ENCODE peak calls at places on chromosomes 11 and 22, in four cellular contexts. A is neural progenitor cell; X is IMR-90; G is CD8-positive, alpha-beta memory T cell. I is an unnamed sample. For H3K4me1, the result is how much of the 10 kb centered on the place peaks cover.

GRCh38 chr11:63738720-63739360 is 29.7 kb downstream of the ZFTA start:
- DNase-seq in G (peak), X (peak), A (peak), I (peak)

GRCh38 chr11:75313457-75314272 is 37.8 kb downstream of the ARRB1 start:
- DNase-seq in X (peak), G (no peak), A (peak), I (peak)

GRCh38 chr11:75474878-75475766 is 42.1 kb upstream of the KLHL35 start:
- DNase-seq in A (peak), G (peak), X (peak), I (peak)

GRCh38 chr11:2783536-2784082 is 83.8 kb upstream of the KCNQ1OT1 start:
- DNase-seq in G (no peak), X (peak), A (no peak), I (no peak)

GRCh38 chr11:64127267-64128072 is 38.4 kb downstream of the MACROD1 start:
- DNase-seq in X (no peak), G (no peak), A (no peak), I (no peak)

GRCh38 chr22:29320546-29320945 is 5.0 kb upstream of the RASL10A start:
- DNase-seq in A (no peak), X (no peak), G (no peak), I (no peak)

GRCh38 chr22:28829358-28830181 is 29.2 kb upstream of the XBP1 start:
- DNase-seq in X (peak), A (peak), G (peak), I (peak)

GRCh38 chr11:33952805-33953204 is 60.9 kb upstream of the LMO2 start:
- DNase-seq in A (no peak), X (no peak), G (no peak), I (no peak)

GRCh38 chr11:31957674-31958073 is 133.2 kb upstream of the RCN1 start:
- DNase-seq in G (no peak), A (peak), X (no peak), I (no peak)

GRCh38 chr11:126588630-126589491 is 233.4 kb downstream of the ST3GAL4 start:
- DNase-seq in X (no peak), G (no peak), A (no peak), I (no peak)

GRCh38 chr22:18085188-18085587 is 7.4 kb downstream of the PEX26 start:
- DNase-seq in A (no peak), G (no peak), X (peak), I (no peak)

GRCh38 chr11:101553891-101554292 is 29.9 kb downstream of the TRPC6 start:
- DNase-seq in A (no peak), X (peak), G (no peak), I (no peak)

GRCh38 chr11:44595964-44596381 is 30.5 kb downstream of the CD82 start:
- DNase-seq in A (no peak), G (no peak), X (no peak), I (peak)

GRCh38 chr11:45803981-45804805 is 756 bp upstream of the SLC35C1 start:
- DNase-seq in X (peak), A (peak), G (peak), I (peak)

GRCh38 chr11:8087756-8088155 is 6.7 kb downstream of the TUB start:
- DNase-seq in A (no peak), X (no peak), G (no peak), I (no peak)

GRCh38 chr11:5367461-5368074 is 16.0 kb upstream of the OR51M1 start:
- DNase-seq in G (no peak), A (no peak), X (peak), I (no peak)

GRCh38 chr22:47206819-47207218 is 444.4 kb downstream of the TBC1D22A start:
- DNase-seq in X (no peak), A (no peak), G (no peak), I (no peak)

GRCh38 chr22:17412232-17412631 is 43.0 kb downstream of the CECR2 start:
- DNase-seq in X (no peak), G (no peak), A (peak), I (no peak)

GRCh38 chr11:118622376-118623290 is 15.2 kb downstream of the PHLDB1 start:
- DNase-seq in G (no peak), A (peak), X (peak), I (peak)

DNA sequence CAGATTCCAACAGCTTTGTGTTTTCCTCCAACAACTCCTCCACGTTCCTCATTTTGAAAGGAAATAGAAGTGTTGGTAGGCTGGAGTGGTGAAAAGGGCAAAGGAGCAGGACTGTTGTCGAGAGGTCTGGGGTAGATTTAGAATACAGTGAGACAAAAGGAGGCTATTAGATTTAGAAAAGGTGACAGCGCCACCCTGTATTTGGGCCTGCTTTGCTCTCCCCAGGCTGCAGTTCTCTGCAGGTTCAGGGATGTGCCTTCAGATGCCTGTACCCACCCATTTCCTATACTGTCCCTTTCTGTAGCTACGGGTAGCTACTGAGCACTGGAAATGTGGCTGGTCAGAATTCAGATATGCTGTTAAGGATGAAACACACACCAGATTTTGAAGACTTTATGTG is 20.8 kb downstream of the MMP13 start:
- DNase-seq in G (no peak), A (no peak), X (no peak), I (no peak)
- H3K4me1 ChIP-seq in G (under half), A (under half), X (under half), I (under half)

GRCh38 chr22:37639771-37640590 is 512 bp downstream of the SH3BP1 start:
- DNase-seq in G (peak), A (peak), X (no peak), I (no peak)

GRCh38 chr22:37641251-37641949 is 1.9 kb downstream of the SH3BP1 start:
- DNase-seq in G (no peak), X (no peak), A (no peak), I (no peak)

GRCh38 chr22:37638351-37639069 is 959 bp upstream of the SH3BP1 start:
- DNase-seq in X (no peak), G (peak), A (no peak), I (no peak)

GRCh38 chr22:37639070-37639760 is at the start of gene SH3BP1:
- DNase-seq in A (peak), G (peak), X (no peak), I (peak)

DNA sequence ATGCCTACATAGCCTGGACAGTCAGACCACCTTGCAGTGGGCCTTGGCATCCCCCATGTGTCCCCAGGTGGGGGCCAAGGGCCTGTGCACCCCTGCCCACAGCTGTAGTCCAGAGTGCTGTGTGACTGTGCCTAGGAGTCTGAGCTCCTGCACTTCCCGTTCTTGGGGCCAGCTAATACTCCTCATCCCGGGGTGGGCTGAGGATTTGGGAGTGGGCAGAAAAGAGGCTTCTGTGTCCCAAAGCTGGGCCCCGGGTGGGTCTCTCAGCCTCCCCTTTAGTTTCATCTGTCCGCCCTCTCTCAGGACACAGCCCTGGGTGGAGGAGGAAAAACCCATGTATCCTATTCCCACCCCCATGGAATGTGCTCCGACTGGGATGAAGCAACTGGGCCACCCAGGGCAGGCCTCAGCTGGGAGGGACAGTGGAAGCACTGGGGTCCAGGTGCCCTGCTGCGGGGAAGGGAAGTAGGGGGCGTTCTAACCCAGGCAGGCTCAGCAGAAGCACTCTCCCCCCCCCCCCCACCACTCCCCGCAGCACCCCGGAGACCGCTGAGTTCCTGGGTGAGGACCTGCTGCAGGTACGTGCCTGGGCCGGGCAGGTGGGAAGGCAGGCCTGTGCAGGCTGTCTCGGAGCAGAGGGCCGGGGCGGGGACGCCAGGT is 1.3 kb downstream of the SH3BP1 start:
- DNase-seq in G (peak), X (no peak), A (no peak), I (no peak)
- H3K4me1 ChIP-seq in G (half or more), X (under half), A (under half), I (under half)

GRCh38 chr22:36384766-36385400 is 2.9 kb downstream of the MYH9 start:
- DNase-seq in G (peak), X (no peak), A (peak), I (no peak)

GRCh38 chr22:36385491-36386350 is 2.0 kb downstream of the MYH9 start:
- DNase-seq in A (peak), X (no peak), G (peak), I (peak)

GRCh38 chr22:36381513-36382079 is 6.2 kb downstream of the MYH9 start:
- DNase-seq in G (peak), A (no peak), X (peak), I (no peak)

GRCh38 chr22:36386351-36386899 is 1.3 kb downstream of the MYH9 start:
- DNase-seq in X (no peak), G (no peak), A (peak), I (no peak)

DNA sequence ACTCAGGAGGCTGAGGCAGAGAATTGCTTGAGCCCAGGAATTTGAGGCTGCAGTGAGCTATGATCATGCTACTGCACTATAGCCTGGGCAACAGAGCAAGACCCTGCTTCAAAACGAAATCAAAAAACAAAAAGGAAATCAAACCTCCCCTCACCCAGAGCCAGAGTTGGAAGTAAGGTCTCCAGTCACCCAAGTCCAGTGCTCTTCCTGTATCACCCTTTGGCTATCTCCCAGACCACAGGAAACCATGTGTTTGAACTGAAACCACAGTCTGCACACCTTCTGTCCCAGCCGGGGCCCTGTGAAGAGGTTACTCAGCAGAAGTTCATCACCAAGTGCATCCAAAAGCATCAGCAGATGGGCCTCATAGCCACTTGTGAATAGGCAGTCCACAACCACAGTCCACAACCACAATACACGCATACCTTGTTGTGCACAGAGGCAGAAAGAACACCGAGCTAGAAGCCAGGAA is 4.6 kb downstream of the MYH9 start:
- DNase-seq in G (peak), A (no peak), X (peak), I (no peak)
- H3K4me1 ChIP-seq in G (half or more), A (under half), X (under half), I (half or more)

GRCh38 chr11:130415719-130416536 is 12.5 kb downstream of the ADAMTS8 start:
- DNase-seq in G (no peak), A (no peak), X (peak), I (no peak)
- H3K4me1 ChIP-seq in G (under half), A (under half), X (under half), I (under half)

GRCh38 chr22:43310311-43310710 is 32.9 kb downstream of the SCUBE1 start:
- DNase-seq in X (no peak), A (no peak), G (no peak), I (no peak)

GRCh38 chr22:43313497-43314474 is 29.4 kb downstream of the SCUBE1 start:
- DNase-seq in A (peak), X (no peak), G (no peak), I (peak)

GRCh38 chr22:43312608-43313007 is 30.6 kb downstream of the SCUBE1 start:
- DNase-seq in X (no peak), G (no peak), A (no peak), I (no peak)

GRCh38 chr22:43308451-43309235 is 34.5 kb downstream of the SCUBE1 start:
- DNase-seq in A (peak), X (peak), G (no peak), I (no peak)

GRCh38 chr22:43310798-43311197 is 32.4 kb downstream of the SCUBE1 start:
- DNase-seq in A (no peak), X (no peak), G (no peak), I (no peak)
- H3K4me1 ChIP-seq in A (under half), X (under half), G (under half), I (under half)

GRCh38 chr22:31176923-31177322 is 16.9 kb downstream of the RNF185 start:
- DNase-seq in A (no peak), X (no peak), G (no peak), I (no peak)

GRCh38 chr22:31173386-31174145 is 13.6 kb downstream of the RNF185 start:
- DNase-seq in X (peak), G (no peak), A (no peak), I (no peak)

DNA sequence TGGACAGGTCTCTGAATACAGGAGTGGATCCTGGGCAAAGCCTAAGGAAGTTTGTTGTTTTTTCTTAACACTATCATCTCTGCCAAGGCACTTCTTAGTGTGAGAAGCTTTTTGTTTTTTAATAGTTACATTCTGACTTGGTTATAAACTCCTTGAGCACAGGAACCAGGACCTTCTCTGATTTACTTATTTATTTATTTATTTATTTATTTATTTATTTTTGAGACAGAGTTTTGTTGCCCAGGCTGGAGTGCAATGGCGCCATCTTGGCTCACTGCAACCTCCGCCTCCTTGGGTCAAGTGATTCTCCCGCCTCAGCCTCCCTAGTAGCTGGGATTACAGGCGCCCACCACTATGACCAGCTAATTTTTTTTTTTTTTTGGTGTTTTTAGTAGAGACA is 11.0 kb downstream of the RNF185 start:
- DNase-seq in A (no peak), G (no peak), X (no peak), I (no peak)
- H3K4me1 ChIP-seq in A (under half), G (under half), X (under half), I (half or more)

GRCh38 chr11:37320921-37321320 is 722.9 kb upstream of the RAG2 start:
- DNase-seq in A (no peak), G (no peak), X (no peak), I (no peak)
- H3K4me1 ChIP-seq in A (under half), G (under half), X (under half), I (under half)

GRCh38 chr11:66315921-66316811 is 678 bp downstream of the CD248 start:
- DNase-seq in A (no peak), X (no peak), G (peak), I (no peak)

GRCh38 chr11:66314186-66314501 is 2.7 kb downstream of the CD248 start:
- DNase-seq in A (no peak), X (no peak), G (no peak), I (no peak)

GRCh38 chr11:66314561-66315497 is 2.0 kb downstream of the CD248 start:
- DNase-seq in G (no peak), A (no peak), X (no peak), I (no peak)

GRCh38 chr11:66316849-66317251 is at the start of gene CD248:
- DNase-seq in X (peak), A (peak), G (no peak), I (peak)

GRCh38 chr11:66315498-66315885 is 1.4 kb downstream of the CD248 start:
- DNase-seq in G (no peak), A (no peak), X (no peak), I (no peak)
- H3K4me1 ChIP-seq in G (half or more), A (under half), X (under half), I (half or more)

GRCh38 chr11:121485221-121485620 is 32.5 kb upstream of the SORL1-AS1 start:
- DNase-seq in G (no peak), A (no peak), X (no peak), I (no peak)
- H3K4me1 ChIP-seq in G (half or more), A (under half), X (under half), I (under half)

GRCh38 chr11:94791216-94791889 is 23.2 kb downstream of the AMOTL1 start:
- DNase-seq in A (no peak), X (no peak), G (no peak), I (no peak)

GRCh38 chr11:94793822-94794221 is 25.7 kb downstream of the AMOTL1 start:
- DNase-seq in G (no peak), X (peak), A (no peak), I (no peak)

GRCh38 chr11:94790771-94791180 is 22.6 kb downstream of the AMOTL1 start:
- DNase-seq in X (peak), A (no peak), G (no peak), I (no peak)

GRCh38 chr11:94793002-94793401 is 24.8 kb downstream of the AMOTL1 start:
- DNase-seq in A (no peak), X (peak), G (no peak), I (no peak)

DNA sequence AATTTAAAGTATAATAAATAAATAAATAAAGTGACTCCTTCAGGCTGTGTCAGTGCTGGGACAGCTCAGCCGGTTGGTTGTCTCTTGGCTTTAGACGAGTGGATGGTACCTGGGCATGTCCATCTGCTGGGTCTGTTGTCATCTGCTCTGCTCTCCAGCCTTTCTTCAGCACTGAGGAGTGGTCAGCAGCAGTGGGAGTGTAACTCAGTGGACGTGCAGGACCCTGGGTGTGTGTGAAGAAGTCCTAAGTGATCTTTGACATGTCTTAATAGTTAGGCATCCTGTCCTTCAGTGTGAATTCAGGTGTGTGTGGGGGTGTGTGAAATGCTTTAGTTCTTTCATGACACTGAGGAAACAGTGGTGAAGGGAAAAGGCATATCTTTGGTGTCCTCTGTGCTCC is 24.3 kb downstream of the AMOTL1 start:
- DNase-seq in G (no peak), X (no peak), A (no peak), I (no peak)
- H3K4me1 ChIP-seq in G (under half), X (under half), A (under half), I (half or more)